ENCODE peak calls at places on chromosomes 5 and 9, in ten cellular contexts. C is stomach, G is K562, U is GM12891, S is suprapubic skin, W is GM12892, Y is uterus, K is transverse colon, I is HCT116, V is adrenal gland. N is an unnamed sample.

GRCh38 chr9:92658176-92658575 is 11.8 kb downstream of the IPPK start:
- DNase-seq in C (no peak), G (no peak), U (no peak), S (no peak), W (no peak), Y (no peak), K (no peak), I (no peak), V (no peak), N (no peak)

GRCh38 chr9:110095776-110096175 is 112.2 kb downstream of the C9orf152 start:
- DNase-seq in C (no peak), G (no peak), U (no peak), S (no peak), W (no peak), Y (no peak), K (no peak), I (no peak), V (no peak), N (no peak)

GRCh38 chr9:29822458-29822857 is 2249.2 kb upstream of the C9orf72 start:
- DNase-seq in C (no peak), G (no peak), U (no peak), S (no peak), W (no peak), Y (no peak), K (no peak), I (no peak), V (no peak), N (no peak)

GRCh38 chr9:117744856-117745389 is 40.7 kb downstream of the TLR4 start:
- DNase-seq in C (no peak), G (no peak), U (no peak), S (no peak), W (no peak), Y (no peak), K (no peak), I (no peak), V (no peak), N (no peak)

GRCh38 chr5:138831703-138832102 is 43.4 kb downstream of the LRRTM2 start:
- DNase-seq in C (no peak), G (no peak), U (no peak), S (no peak), W (no peak), Y (no peak), K (no peak), I (no peak), V (no peak), N (no peak)

GRCh38 chr5:153559926-153560325 is 69.5 kb downstream of the GRIA1 start:
- DNase-seq in C (no peak), G (no peak), U (no peak), S (no peak), W (no peak), Y (no peak), K (no peak), I (no peak), V (no peak), N (no peak)

GRCh38 chr5:171152382-171152781 is 156.7 kb upstream of the TLX3 start:
- DNase-seq in C (no peak), G (peak; percentile 9), U (no peak), S (no peak), W (no peak), Y (no peak), K (no peak), I (peak; percentile 22), V (no peak), N (peak; percentile 0)

GRCh38 chr5:92019376-92019990 is 636.4 kb upstream of the ARRDC3 start:
- DNase-seq in C (no peak), G (no peak), U (no peak), S (no peak), W (no peak), Y (no peak), K (no peak), I (peak; percentile 33), V (no peak), N (no peak)

GRCh38 chr5:135317286-135317685 is 81.7 kb downstream of the MACROH2A1 start:
- DNase-seq in C (peak; percentile 9), G (no peak), U (no peak), S (no peak), W (no peak), Y (peak; percentile 4), K (no peak), I (no peak), V (peak; percentile 14), N (no peak)

GRCh38 chr5:72451771-72452505 is 55.3 kb downstream of the ZNF366 start:
- DNase-seq in C (no peak), G (no peak), U (no peak), S (peak; percentile 85), W (no peak), Y (peak; percentile 82), K (peak; percentile 23), I (no peak), V (peak; percentile 62), N (no peak)
- TF ChIP-seq POLR2A in C (no peak), G (no peak), U (no peak), S (no peak), W (no peak), Y (no peak), K (no peak), I (no peak), V (no peak), N (no peak)

DNA sequence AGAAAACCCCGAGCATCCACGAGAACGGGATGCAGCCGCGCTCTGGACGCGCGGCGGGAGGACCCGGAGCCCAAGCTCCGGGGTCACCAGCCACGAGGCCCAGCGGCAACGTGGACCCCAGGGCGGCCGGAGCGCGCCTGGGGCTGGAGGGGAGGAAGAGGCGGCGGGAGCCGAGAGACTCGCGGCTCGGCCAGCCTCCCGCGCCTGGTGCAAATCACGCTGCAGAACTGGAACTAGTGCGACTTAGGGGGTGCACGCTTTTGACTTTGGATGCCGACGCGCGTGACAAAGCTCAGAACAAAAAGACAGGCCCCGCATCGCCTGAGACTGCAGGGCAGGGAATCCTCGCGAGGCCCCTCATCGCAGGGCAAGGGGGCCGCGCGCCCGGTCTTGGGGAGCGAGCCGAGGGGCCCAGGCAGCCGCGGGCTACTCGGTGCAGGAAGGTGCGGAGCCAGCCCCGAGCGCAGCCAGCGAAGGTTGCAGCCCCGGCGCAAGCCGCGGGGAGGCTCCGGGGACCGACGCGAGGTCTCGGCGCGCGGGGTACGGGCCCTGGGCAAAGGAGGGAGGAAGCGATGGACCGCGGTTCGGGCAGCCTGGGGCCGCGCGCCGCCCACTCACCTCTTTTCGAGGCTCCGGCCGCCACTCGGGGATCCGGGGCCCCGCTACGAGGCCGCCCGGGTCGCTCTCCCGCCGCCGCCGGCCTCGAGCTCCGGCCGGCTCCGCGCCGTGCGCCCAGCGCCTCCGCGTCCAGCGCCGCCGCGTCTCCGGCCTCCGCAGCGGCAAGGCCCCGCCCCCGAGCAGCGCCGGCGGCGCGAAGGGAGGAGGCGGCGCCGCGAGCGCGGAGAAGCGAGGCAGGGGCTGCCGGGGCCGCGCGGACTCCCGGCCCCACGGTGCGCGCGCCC is at the start of gene GOLM1:
- DNase-seq in C (peak; percentile 58), G (peak; percentile 32), U (peak; percentile 61), S (no peak), W (peak; percentile 49), Y (peak; percentile 29), K (peak; percentile 61), I (no peak), V (peak; percentile 49), N (peak; percentile 86)
- TF ChIP-seq POLR2A in C (no peak), G (no peak), U (no peak), S (no peak), W (peak; percentile 69), Y (no peak), K (no peak), I (peak; percentile 82), V (peak; percentile 34), N (peak; percentile 73)

GRCh38 chr5:41870621-41871048 is 410 bp upstream of the OXCT1 start:
- DNase-seq in C (no peak), G (no peak), U (no peak), S (no peak), W (no peak), Y (no peak), K (no peak), I (no peak), V (no peak), N (no peak)

GRCh38 chr5:41874512-41875060 is 4.4 kb upstream of the OXCT1 start:
- DNase-seq in C (no peak), G (no peak), U (no peak), S (no peak), W (no peak), Y (no peak), K (no peak), I (no peak), V (no peak), N (no peak)

GRCh38 chr5:41869739-41870620 is at the start of gene OXCT1:
- DNase-seq in C (peak; percentile 82), G (peak; percentile 83), U (peak; percentile 80), S (peak; percentile 94), W (peak; percentile 82), Y (peak; percentile 80), K (peak; percentile 89), I (peak; percentile 67), V (peak; percentile 76), N (peak; percentile 85)

GRCh38 chr5:41869150-41869738 is 981 bp downstream of the OXCT1 start:
- DNase-seq in C (peak; percentile 67), G (peak; percentile 42), U (no peak), S (peak; percentile 89), W (peak; percentile 27), Y (peak; percentile 38), K (peak; percentile 11), I (no peak), V (peak; percentile 41), N (no peak)

GRCh38 chr5:41871866-41872265 is 1.6 kb upstream of the OXCT1 start:
- DNase-seq in C (peak; percentile 55), G (no peak), U (no peak), S (no peak), W (no peak), Y (peak; percentile 22), K (no peak), I (no peak), V (no peak), N (no peak)
- TF ChIP-seq POLR2A in C (no peak), G (no peak), U (no peak), S (no peak), W (no peak), Y (no peak), K (no peak), I (no peak), V (no peak), N (no peak)

GRCh38 chr9:6758418-6759113 is 793 bp downstream of the KDM4C start:
- DNase-seq in C (peak; percentile 66), G (peak; percentile 32), U (peak; percentile 32), S (peak; percentile 81), W (peak; percentile 36), Y (peak; percentile 35), K (peak; percentile 76), I (peak; percentile 8), V (peak; percentile 61), N (peak; percentile 37)

GRCh38 chr9:6757132-6757987 is at the start of gene KDM4C:
- DNase-seq in C (peak; percentile 97), G (peak; percentile 77), U (peak; percentile 93), S (peak; percentile 94), W (peak; percentile 94), Y (peak; percentile 92), K (peak; percentile 95), I (peak; percentile 90), V (peak; percentile 93), N (peak; percentile 72)

GRCh38 chr9:6759114-6759977 is 1.6 kb downstream of the KDM4C start:
- DNase-seq in C (peak; percentile 28), G (no peak), U (peak; percentile 30), S (no peak), W (no peak), Y (no peak), K (peak; percentile 29), I (peak; percentile 19), V (no peak), N (peak; percentile 58)

GRCh38 chr9:6761306-6761705 is 3.5 kb downstream of the KDM4C start:
- DNase-seq in C (no peak), G (no peak), U (no peak), S (no peak), W (no peak), Y (no peak), K (no peak), I (no peak), V (no peak), N (no peak)

GRCh38 chr9:6757988-6758417 is 230 bp downstream of the KDM4C start:
- DNase-seq in C (no peak), G (peak; percentile 96), U (no peak), S (peak; percentile 96), W (peak; percentile 38), Y (no peak), K (no peak), I (no peak), V (peak; percentile 96), N (peak; percentile 89)
- TF ChIP-seq POLR2A in C (no peak), G (no peak), U (no peak), S (no peak), W (no peak), Y (peak; percentile 36), K (no peak), I (no peak), V (no peak), N (no peak)

N was measured in H54.